ENCODE peak calls at places on chromosome 4, in nine cellular contexts. Y is hepatocyte; X is thoracic aorta; U is thyroid gland; C is tibial nerve; Z is CD8-positive, alpha-beta T cell; I is H9; P is CD4-positive, alpha-beta T cell; G is lung. O is an unnamed sample.

GRCh38 chr4:155674669-155675071 is 8.0 kb downstream of the GUCY1A1 start:
- DNase-seq in P (no peak), Y (no peak), X (no peak), I (no peak), C (no peak), U (no peak), G (no peak), Z (no peak), O (no peak)

GRCh38 chr4:118396881-118397666 is 44.3 kb upstream of the PRSS12 start:
- DNase-seq in Z (no peak), G (no peak), X (no peak), C (no peak), P (no peak), Y (no peak), I (no peak), U (no peak), O (no peak)

GRCh38 chr4:11151500-11151899 is 277.2 kb downstream of the HS3ST1 start:
- DNase-seq in G (no peak), Y (no peak), P (no peak), Z (no peak), I (no peak), C (no peak), U (no peak), X (no peak), O (no peak)

GRCh38 chr4:159160242-159160641 is 57.4 kb downstream of the RAPGEF2 start:
- DNase-seq in C (no peak), I (no peak), X (no peak), G (no peak), Y (no peak), U (no peak), Z (no peak), P (no peak), O (no peak)

GRCh38 chr4:159248383-159249178 is 145.7 kb downstream of the RAPGEF2 start:
- DNase-seq in U (no peak), Z (no peak), P (no peak), C (no peak), I (no peak), X (no peak), G (no peak), Y (peak; percentile 54), O (no peak)

GRCh38 chr4:162770761-162771490 is 395.8 kb downstream of the NAF1 start:
- DNase-seq in Y (no peak), I (no peak), X (no peak), P (no peak), G (no peak), U (no peak), C (no peak), Z (no peak), O (no peak)

GRCh38 chr4:10223782-10224181 is 107.2 kb upstream of the WDR1 start:
- DNase-seq in Y (no peak), Z (no peak), I (no peak), P (no peak), X (no peak), U (no peak), C (no peak), G (no peak), O (no peak)

GRCh38 chr4:67436742-67437141 is 108.6 kb downstream of the CENPC start:
- DNase-seq in Y (peak; percentile 50), U (no peak), P (no peak), C (no peak), X (no peak), I (no peak), G (no peak), Z (no peak), O (peak; percentile 38)

GRCh38 chr4:108492816-108493595 is 127.4 kb upstream of the RPL34 start:
- DNase-seq in C (no peak), Y (peak; percentile 15), Z (peak; percentile 26), U (no peak), I (peak; percentile 75), G (no peak), X (no peak), P (no peak), O (peak; percentile 60)

GRCh38 chr4:168139336-168139735 is 47.0 kb downstream of the ANXA10 start:
- DNase-seq in G (no peak), Y (no peak), I (no peak), C (no peak), U (no peak), Z (no peak), X (no peak), P (no peak), O (no peak)

GRCh38 chr4:23782778-23783455 is 106.9 kb downstream of the PPARGC1A start:
- DNase-seq in C (no peak), U (no peak), X (no peak), I (no peak), P (no peak), Z (no peak), G (no peak), Y (peak; percentile 16), O (no peak)

GRCh38 chr4:57575465-57575864 is 465.3 kb upstream of the IGFBP7 start:
- DNase-seq in C (no peak), G (no peak), Y (no peak), Z (no peak), U (no peak), I (no peak), X (no peak), P (no peak), O (peak; percentile 25)

GRCh38 chr4:159983080-159983479 is 880.2 kb downstream of the RAPGEF2 start:
- DNase-seq in U (no peak), Z (no peak), C (no peak), G (no peak), P (no peak), Y (no peak), I (no peak), X (no peak), O (no peak)

GRCh38 chr4:52919451-52919850 is 57.3 kb downstream of the RASL11B start:
- DNase-seq in X (no peak), U (no peak), C (no peak), G (no peak), I (no peak), Y (no peak), Z (no peak), P (no peak), O (no peak)

GRCh38 chr4:113540859-113541258 is 220.7 kb downstream of the CAMK2D start:
- DNase-seq in X (no peak), G (no peak), Z (no peak), C (no peak), P (no peak), Y (peak; percentile 30), I (no peak), U (no peak), O (no peak)

GRCh38 chr4:12674184-12674583 is 810.0 kb downstream of the RAB28 start:
- DNase-seq in I (no peak), C (no peak), P (no peak), Z (no peak), X (no peak), G (no peak), U (no peak), Y (no peak), O (no peak)

GRCh38 chr4:12679217-12679616 is 804.9 kb downstream of the RAB28 start:
- DNase-seq in G (no peak), U (no peak), I (no peak), X (no peak), C (no peak), Y (no peak), Z (no peak), P (no peak), O (no peak)
- TF ChIP-seq CTCF in G (no peak), U (no peak), I (peak; percentile 68), X (no peak), C (no peak), Y (peak; percentile 34), Z (no peak), P (no peak), O (peak; percentile 42)

GRCh38 chr4:33340168-33340567 is 2620.0 kb downstream of the PCDH7 start:
- DNase-seq in P (no peak), G (no peak), Z (no peak), Y (no peak), X (no peak), C (no peak), I (no peak), U (no peak), O (no peak)
- H3K9me3 ChIP-seq in P (no peaks in the 10 kb centered on the region), G (no peaks in the 10 kb centered on the region), Z (no peaks in the 10 kb centered on the region), Y (peaks cover 8% of the 10 kb centered on the region), X (no peaks in the 10 kb centered on the region), C (no peaks in the 10 kb centered on the region), I (no peaks in the 10 kb centered on the region), U (no peaks in the 10 kb centered on the region), O (peaks cover 17% of the 10 kb centered on the region)

DNA sequence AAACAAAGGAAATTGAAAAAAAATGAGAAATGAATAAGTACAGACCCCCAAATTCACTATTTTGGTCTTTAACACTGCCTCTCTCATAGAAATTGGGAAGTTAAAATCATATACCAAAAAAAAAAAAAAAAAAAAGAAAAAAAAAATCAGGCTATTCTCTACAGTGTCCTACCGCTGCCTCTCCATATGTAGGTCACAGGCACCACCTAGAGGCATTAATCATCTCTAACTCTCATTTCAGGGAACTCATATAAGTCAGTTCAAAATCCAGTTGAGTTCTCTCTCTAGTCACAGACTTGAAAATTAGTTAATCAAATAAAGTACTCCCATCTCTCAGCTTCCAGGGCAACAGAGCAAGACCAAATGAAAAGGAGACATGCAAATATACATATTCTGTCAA is 47.9 kb downstream of the COX18 start:
- DNase-seq in X (no peak), U (peak; percentile 12), I (no peak), P (no peak), G (no peak), C (no peak), Z (no peak), Y (peak; percentile 67), O (no peak)
- TF ChIP-seq CTCF in X (peak; percentile 20), U (no peak), I (peak; percentile 71), P (peak; percentile 14), G (no peak), C (no peak), Z (no peak), Y (peak; percentile 63), O (no peak)

GRCh38 chr4:111798840-111799239 is 346.4 kb upstream of the FAM241A start:
- DNase-seq in G (no peak), I (no peak), Y (no peak), X (no peak), Z (no peak), P (no peak), U (no peak), C (no peak), O (peak; percentile 17)

GRCh38 chr4:111800551-111800950 is 344.7 kb upstream of the FAM241A start:
- DNase-seq in P (no peak), Z (no peak), X (no peak), I (no peak), C (no peak), Y (no peak), G (no peak), U (no peak), O (no peak)

GRCh38 chr4:111806331-111806730 is 338.9 kb upstream of the FAM241A start:
- DNase-seq in I (peak; percentile 64), Y (peak; percentile 50), Z (no peak), G (no peak), C (no peak), X (no peak), U (no peak), P (no peak), O (peak; percentile 59)

GRCh38 chr4:111797455-111798163 is 347.6 kb upstream of the FAM241A start:
- DNase-seq in Z (no peak), U (no peak), C (no peak), X (no peak), P (no peak), G (no peak), Y (peak; percentile 24), I (no peak), O (no peak)

DNA sequence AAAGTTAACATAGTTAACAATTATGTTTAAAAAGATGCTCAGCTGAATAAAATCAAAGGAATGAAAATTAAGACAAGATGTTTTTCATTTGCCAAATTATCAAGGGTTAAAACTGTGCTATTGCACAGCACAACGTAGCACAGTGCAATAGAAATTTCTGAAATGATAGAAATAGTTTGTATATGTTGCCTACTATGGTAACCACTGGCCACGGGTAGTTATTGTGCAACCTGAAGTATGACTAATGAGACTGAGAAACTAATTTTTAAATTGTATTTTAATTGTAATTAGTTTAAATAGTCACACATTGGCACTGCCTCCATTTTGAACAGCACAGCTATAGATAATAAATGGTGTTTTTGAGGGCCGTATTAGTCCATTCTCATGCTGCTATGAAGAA is 343.1 kb upstream of the FAM241A start:
- DNase-seq in I (no peak), G (no peak), C (no peak), U (no peak), P (no peak), X (no peak), Z (no peak), Y (no peak), O (no peak)
- H3K9me3 ChIP-seq in I (no peaks in the 10 kb centered on the region), G (no peaks in the 10 kb centered on the region), C (no peaks in the 10 kb centered on the region), U (no peaks in the 10 kb centered on the region), P (no peaks in the 10 kb centered on the region), X (no peaks in the 10 kb centered on the region), Z (no peaks in the 10 kb centered on the region), Y (no peaks in the 10 kb centered on the region), O (no peaks in the 10 kb centered on the region)

O was measured in WERI-Rb-1.